ENCODE peak calls at places on chromosomes 16 and 17, in five cellular contexts. One of them, this sample, is unnamed.

GRCh38 chr16:9309844-9310243 is 218.4 kb downstream of the HAPSTR1 start:
- DNase-seq in activated CD4-positive, alpha-beta T cell treated with anti-CD3 and anti-CD28 coated beads, Interleukin-2, amount 10 ng/mL, durations not matched to agents 7 days and 5 days: no peak
- DNase-seq in dermis blood vessel endothelial cell: no peak
- DNase-seq in cardiac fibroblast: no peak
- DNase-seq in NCI-H187: no peak
- DNase-seq in this sample: no peak

GRCh38 chr16:21652451-21652850 is at the start of gene IGSF6:
- DNase-seq in activated CD4-positive, alpha-beta T cell treated with anti-CD3 and anti-CD28 coated beads, Interleukin-2, amount 10 ng/mL, durations not matched to agents 7 days and 5 days: no peak
- DNase-seq in dermis blood vessel endothelial cell: no peak
- DNase-seq in cardiac fibroblast: no peak
- DNase-seq in NCI-H187: no peak
- DNase-seq in this sample: no peak

GRCh38 chr16:1953734-1954133 is 755 bp downstream of the RPL3L start:
- DNase-seq in activated CD4-positive, alpha-beta T cell treated with anti-CD3 and anti-CD28 coated beads, Interleukin-2, amount 10 ng/mL, durations not matched to agents 7 days and 5 days: no peak
- DNase-seq in dermis blood vessel endothelial cell: no peak
- DNase-seq in cardiac fibroblast: no peak
- DNase-seq in NCI-H187: no peak
- DNase-seq in this sample: no peak

GRCh38 chr17:29565643-29566472 is 979 bp downstream of the ABHD15 start:
- DNase-seq in activated CD4-positive, alpha-beta T cell treated with anti-CD3 and anti-CD28 coated beads, Interleukin-2, amount 10 ng/mL, durations not matched to agents 7 days and 5 days: peak; percentile 69
- DNase-seq in dermis blood vessel endothelial cell: peak; percentile 49
- DNase-seq in cardiac fibroblast: no peak
- DNase-seq in NCI-H187: peak; percentile 59
- DNase-seq in this sample: peak; percentile 46

GRCh38 chr17:73541111-73541510 is 103.1 kb downstream of the SDK2 start:
- DNase-seq in activated CD4-positive, alpha-beta T cell treated with anti-CD3 and anti-CD28 coated beads, Interleukin-2, amount 10 ng/mL, durations not matched to agents 7 days and 5 days: no peak
- DNase-seq in dermis blood vessel endothelial cell: no peak
- DNase-seq in cardiac fibroblast: no peak
- DNase-seq in NCI-H187: no peak
- DNase-seq in this sample: no peak

GRCh38 chr17:9828296-9829059 is 2.8 kb downstream of the GLP2R start:
- DNase-seq in activated CD4-positive, alpha-beta T cell treated with anti-CD3 and anti-CD28 coated beads, Interleukin-2, amount 10 ng/mL, durations not matched to agents 7 days and 5 days: no peak
- DNase-seq in dermis blood vessel endothelial cell: no peak
- DNase-seq in cardiac fibroblast: peak; percentile 40
- DNase-seq in NCI-H187: no peak
- DNase-seq in this sample: no peak

GRCh38 chr17:2982854-2983636 is 80.4 kb downstream of the OR1D5 start:
- DNase-seq in activated CD4-positive, alpha-beta T cell treated with anti-CD3 and anti-CD28 coated beads, Interleukin-2, amount 10 ng/mL, durations not matched to agents 7 days and 5 days: no peak
- DNase-seq in dermis blood vessel endothelial cell: no peak
- DNase-seq in cardiac fibroblast: peak; percentile 94
- DNase-seq in NCI-H187: peak; percentile 26
- DNase-seq in this sample: no peak

GRCh38 chr16:85829751-85830445 is 30.4 kb downstream of the COX4I1 start:
- DNase-seq in activated CD4-positive, alpha-beta T cell treated with anti-CD3 and anti-CD28 coated beads, Interleukin-2, amount 10 ng/mL, durations not matched to agents 7 days and 5 days: no peak
- DNase-seq in dermis blood vessel endothelial cell: no peak
- DNase-seq in cardiac fibroblast: no peak
- DNase-seq in NCI-H187: no peak
- DNase-seq in this sample: no peak

GRCh38 chr17:44807817-44808155 is 22.3 kb downstream of the GJC1 start:
- DNase-seq in activated CD4-positive, alpha-beta T cell treated with anti-CD3 and anti-CD28 coated beads, Interleukin-2, amount 10 ng/mL, durations not matched to agents 7 days and 5 days: no peak
- DNase-seq in dermis blood vessel endothelial cell: no peak
- DNase-seq in cardiac fibroblast: no peak
- DNase-seq in NCI-H187: no peak
- DNase-seq in this sample: no peak

GRCh38 chr17:78142113-78142861 is 3.9 kb upstream of the C17orf99 start:
- DNase-seq in activated CD4-positive, alpha-beta T cell treated with anti-CD3 and anti-CD28 coated beads, Interleukin-2, amount 10 ng/mL, durations not matched to agents 7 days and 5 days: no peak
- DNase-seq in dermis blood vessel endothelial cell: no peak
- DNase-seq in cardiac fibroblast: no peak
- DNase-seq in NCI-H187: no peak
- DNase-seq in this sample: no peak

GRCh38 chr16:78705694-78706093 is 606.2 kb downstream of the WWOX start:
- DNase-seq in activated CD4-positive, alpha-beta T cell treated with anti-CD3 and anti-CD28 coated beads, Interleukin-2, amount 10 ng/mL, durations not matched to agents 7 days and 5 days: peak; percentile 13
- DNase-seq in dermis blood vessel endothelial cell: peak; percentile 3
- DNase-seq in cardiac fibroblast: no peak
- DNase-seq in NCI-H187: no peak
- DNase-seq in this sample: peak; percentile 40

GRCh38 chr17:41624208-41625101 is at the start of gene KRT17:
- DNase-seq in activated CD4-positive, alpha-beta T cell treated with anti-CD3 and anti-CD28 coated beads, Interleukin-2, amount 10 ng/mL, durations not matched to agents 7 days and 5 days: no peak
- DNase-seq in dermis blood vessel endothelial cell: no peak
- DNase-seq in cardiac fibroblast: no peak
- DNase-seq in NCI-H187: no peak
- DNase-seq in this sample: no peak

GRCh38 chr16:12639044-12639443 is 164.6 kb downstream of the CPPED1 start:
- DNase-seq in activated CD4-positive, alpha-beta T cell treated with anti-CD3 and anti-CD28 coated beads, Interleukin-2, amount 10 ng/mL, durations not matched to agents 7 days and 5 days: no peak
- DNase-seq in dermis blood vessel endothelial cell: peak; percentile 8
- DNase-seq in cardiac fibroblast: no peak
- DNase-seq in NCI-H187: no peak
- DNase-seq in this sample: no peak

GRCh38 chr17:74527081-74527480 is 4.2 kb downstream of the CD300LB start:
- DNase-seq in activated CD4-positive, alpha-beta T cell treated with anti-CD3 and anti-CD28 coated beads, Interleukin-2, amount 10 ng/mL, durations not matched to agents 7 days and 5 days: no peak
- DNase-seq in dermis blood vessel endothelial cell: no peak
- DNase-seq in cardiac fibroblast: no peak
- DNase-seq in NCI-H187: no peak
- DNase-seq in this sample: no peak

GRCh38 chr17:58333396-58334207 is 5.0 kb upstream of the TSPOAP1 start:
- DNase-seq in activated CD4-positive, alpha-beta T cell treated with anti-CD3 and anti-CD28 coated beads, Interleukin-2, amount 10 ng/mL, durations not matched to agents 7 days and 5 days: peak; percentile 47
- DNase-seq in dermis blood vessel endothelial cell: no peak
- DNase-seq in cardiac fibroblast: no peak
- DNase-seq in NCI-H187: no peak
- DNase-seq in this sample: peak; percentile 54

GRCh38 chr17:12667299-12667958 is 1.7 kb downstream of the MYOCD start:
- DNase-seq in activated CD4-positive, alpha-beta T cell treated with anti-CD3 and anti-CD28 coated beads, Interleukin-2, amount 10 ng/mL, durations not matched to agents 7 days and 5 days: no peak
- DNase-seq in dermis blood vessel endothelial cell: peak; percentile 19
- DNase-seq in cardiac fibroblast: peak; percentile 56
- DNase-seq in NCI-H187: no peak
- DNase-seq in this sample: no peak

GRCh38 chr16:1333854-1334719 is 642 bp downstream of the BAIAP3 start:
- DNase-seq in activated CD4-positive, alpha-beta T cell treated with anti-CD3 and anti-CD28 coated beads, Interleukin-2, amount 10 ng/mL, durations not matched to agents 7 days and 5 days: no peak
- DNase-seq in dermis blood vessel endothelial cell: no peak
- DNase-seq in cardiac fibroblast: no peak
- DNase-seq in NCI-H187: no peak
- DNase-seq in this sample: no peak

GRCh38 chr17:68319420-68320162 is 28.3 kb downstream of the ARSG start:
- DNase-seq in activated CD4-positive, alpha-beta T cell treated with anti-CD3 and anti-CD28 coated beads, Interleukin-2, amount 10 ng/mL, durations not matched to agents 7 days and 5 days: no peak
- DNase-seq in dermis blood vessel endothelial cell: no peak
- DNase-seq in cardiac fibroblast: no peak
- DNase-seq in NCI-H187: no peak
- DNase-seq in this sample: no peak

GRCh38 chr17:40496170-40496569 is 5.3 kb downstream of the TNS4 start:
- DNase-seq in activated CD4-positive, alpha-beta T cell treated with anti-CD3 and anti-CD28 coated beads, Interleukin-2, amount 10 ng/mL, durations not matched to agents 7 days and 5 days: no peak
- DNase-seq in dermis blood vessel endothelial cell: no peak
- DNase-seq in cardiac fibroblast: no peak
- DNase-seq in NCI-H187: no peak
- DNase-seq in this sample: no peak

GRCh38 chr16:4940719-4941118 is 3.8 kb upstream of the PPL start:
- DNase-seq in activated CD4-positive, alpha-beta T cell treated with anti-CD3 and anti-CD28 coated beads, Interleukin-2, amount 10 ng/mL, durations not matched to agents 7 days and 5 days: no peak
- DNase-seq in dermis blood vessel endothelial cell: no peak
- DNase-seq in cardiac fibroblast: no peak
- DNase-seq in NCI-H187: no peak
- DNase-seq in this sample: no peak

GRCh38 chr17:55540414-55541091 is 29.3 kb upstream of the SMIM36 start:
- DNase-seq in activated CD4-positive, alpha-beta T cell treated with anti-CD3 and anti-CD28 coated beads, Interleukin-2, amount 10 ng/mL, durations not matched to agents 7 days and 5 days: no peak
- DNase-seq in dermis blood vessel endothelial cell: peak; percentile 62
- DNase-seq in cardiac fibroblast: peak; percentile 40
- DNase-seq in NCI-H187: no peak
- DNase-seq in this sample: no peak

GRCh38 chr16:56145369-56145768 is 45.9 kb upstream of the GNAO1 start:
- DNase-seq in activated CD4-positive, alpha-beta T cell treated with anti-CD3 and anti-CD28 coated beads, Interleukin-2, amount 10 ng/mL, durations not matched to agents 7 days and 5 days: no peak
- DNase-seq in dermis blood vessel endothelial cell: no peak
- DNase-seq in cardiac fibroblast: no peak
- DNase-seq in NCI-H187: no peak
- DNase-seq in this sample: no peak

GRCh38 chr17:14793237-14793636 is 471.9 kb downstream of the PMP22 start:
- DNase-seq in activated CD4-positive, alpha-beta T cell treated with anti-CD3 and anti-CD28 coated beads, Interleukin-2, amount 10 ng/mL, durations not matched to agents 7 days and 5 days: no peak
- DNase-seq in dermis blood vessel endothelial cell: no peak
- DNase-seq in cardiac fibroblast: no peak
- DNase-seq in NCI-H187: no peak
- DNase-seq in this sample: no peak

GRCh38 chr16:77840623-77841274 is 52.4 kb downstream of the VAT1L start:
- DNase-seq in activated CD4-positive, alpha-beta T cell treated with anti-CD3 and anti-CD28 coated beads, Interleukin-2, amount 10 ng/mL, durations not matched to agents 7 days and 5 days: no peak
- DNase-seq in dermis blood vessel endothelial cell: no peak
- DNase-seq in cardiac fibroblast: peak; percentile 27
- DNase-seq in NCI-H187: no peak
- DNase-seq in this sample: no peak

GRCh38 chr17:57701121-57701520 is 44.0 kb downstream of the CCDC182 start:
- DNase-seq in activated CD4-positive, alpha-beta T cell treated with anti-CD3 and anti-CD28 coated beads, Interleukin-2, amount 10 ng/mL, durations not matched to agents 7 days and 5 days: no peak
- DNase-seq in dermis blood vessel endothelial cell: no peak
- DNase-seq in cardiac fibroblast: no peak
- DNase-seq in NCI-H187: peak; percentile 5
- DNase-seq in this sample: no peak

GRCh38 chr17:42775534-42776098 is 2.4 kb downstream of the VPS25 start:
- DNase-seq in activated CD4-positive, alpha-beta T cell treated with anti-CD3 and anti-CD28 coated beads, Interleukin-2, amount 10 ng/mL, durations not matched to agents 7 days and 5 days: no peak
- DNase-seq in dermis blood vessel endothelial cell: peak; percentile 66
- DNase-seq in cardiac fibroblast: no peak
- DNase-seq in NCI-H187: no peak
- DNase-seq in this sample: no peak

GRCh38 chr17:76873856-76874255 is 5.7 kb downstream of the MGAT5B start:
- DNase-seq in activated CD4-positive, alpha-beta T cell treated with anti-CD3 and anti-CD28 coated beads, Interleukin-2, amount 10 ng/mL, durations not matched to agents 7 days and 5 days: no peak
- DNase-seq in dermis blood vessel endothelial cell: no peak
- DNase-seq in cardiac fibroblast: no peak
- DNase-seq in NCI-H187: no peak
- DNase-seq in this sample: no peak

GRCh38 chr17:77100009-77100408 is 40.8 kb upstream of the SEC14L1 start:
- DNase-seq in activated CD4-positive, alpha-beta T cell treated with anti-CD3 and anti-CD28 coated beads, Interleukin-2, amount 10 ng/mL, durations not matched to agents 7 days and 5 days: no peak
- DNase-seq in dermis blood vessel endothelial cell: no peak
- DNase-seq in cardiac fibroblast: no peak
- DNase-seq in NCI-H187: no peak
- DNase-seq in this sample: no peak

GRCh38 chr16:28609631-28610594 is at the start of gene SULT1A1:
- DNase-seq in activated CD4-positive, alpha-beta T cell treated with anti-CD3 and anti-CD28 coated beads, Interleukin-2, amount 10 ng/mL, durations not matched to agents 7 days and 5 days: no peak
- DNase-seq in dermis blood vessel endothelial cell: peak; percentile 15
- DNase-seq in cardiac fibroblast: peak; percentile 72
- DNase-seq in NCI-H187: no peak
- DNase-seq in this sample: no peak

This sample was measured in erythroblast.